ENCODE peak calls at places on chromosomes 6 and 20, in four cellular contexts. J is GOT3, Q is heart left ventricle, A is cardiac fibroblast. N is an unnamed sample.

GRCh38 chr6:169194737-169195136 is 58.9 kb downstream of the THBS2 start:
- DNase-seq in A (no peak), Q (no peak), J (no peak), N (no peak)

GRCh38 chr20:57396212-57396611 is 5.0 kb downstream of the RBM38 start:
- DNase-seq in A (no peak), Q (no peak), J (no peak), N (no peak)

GRCh38 chr20:10935658-10936057 is 261.9 kb upstream of the JAG1 start:
- DNase-seq in A (peak; percentile 22), Q (no peak), J (no peak), N (no peak)

GRCh38 chr6:4374231-4374630 is 238.9 kb upstream of the ECI2 start:
- DNase-seq in A (no peak), Q (no peak), J (no peak), N (no peak)

GRCh38 chr6:41428995-41429417 is 93.6 kb downstream of the NCR2 start:
- DNase-seq in A (peak; percentile 47), J (no peak), Q (peak; percentile 55), N (no peak)

GRCh38 chr6:152605901-152606390 is 31.2 kb downstream of the SYNE1 start:
- DNase-seq in A (no peak), J (no peak), Q (no peak), N (no peak)

GRCh38 chr6:52547647-52548352 is 29.1 kb downstream of the TRAM2 start:
- DNase-seq in Q (no peak), J (no peak), A (peak; percentile 62), N (no peak)

GRCh38 chr6:54617730-54618129 is 228.8 kb upstream of the FAM83B start:
- DNase-seq in Q (no peak), A (peak; percentile 64), J (no peak), N (peak; percentile 72)

GRCh38 chr20:63551068-63551467 is 2.9 kb upstream of the FNDC11 start:
- DNase-seq in A (peak; percentile 35), J (no peak), Q (no peak), N (no peak)

GRCh38 chr6:35019171-35019570 is 122.0 kb downstream of the TCP11 start:
- DNase-seq in Q (no peak), J (no peak), A (no peak), N (no peak)

GRCh38 chr6:154457046-154457713 is 53.3 kb downstream of the CNKSR3 start:
- DNase-seq in J (no peak), A (no peak), Q (no peak), N (no peak)

GRCh38 chr20:54606384-54606783 is 131.0 kb downstream of the DOK5 start:
- DNase-seq in Q (no peak), J (no peak), A (no peak), N (no peak)

GRCh38 chr6:31529329-31530150 is 778 bp downstream of the MCCD1 start:
- DNase-seq in A (no peak), Q (no peak), J (no peak), N (no peak)

GRCh38 chr20:38260378-38261053 is at the start of gene KIAA1755:
- DNase-seq in J (no peak), A (no peak), Q (peak; percentile 64), N (no peak)

GRCh38 chr20:47274449-47275108 is 81.9 kb downstream of the ZMYND8 start:
- DNase-seq in J (no peak), A (peak; percentile 98), Q (no peak), N (peak; percentile 94)

GRCh38 chr6:156778615-156779205 is 1.5 kb downstream of the ARID1B start:
- DNase-seq in Q (peak; percentile 71), A (peak; percentile 47), J (peak; percentile 3), N (no peak)

GRCh38 chr20:38748863-38749153 is 548 bp downstream of the ACTR5 start:
- DNase-seq in J (no peak), A (no peak), Q (no peak), N (no peak)

GRCh38 chr20:15061061-15061430 is 723.6 kb upstream of the FLRT3 start:
- DNase-seq in J (no peak), A (no peak), Q (no peak), N (no peak)

GRCh38 chr20:23161244-23161875 is 75.2 kb upstream of the CD93 start:
- DNase-seq in J (no peak), A (peak; percentile 57), Q (no peak), N (no peak)

GRCh38 chr20:6718660-6719059 is 48.8 kb upstream of the BMP2 start:
- DNase-seq in Q (no peak), A (peak; percentile 35), J (no peak), N (no peak)

GRCh38 chr6:106184629-106185028 is 98.5 kb downstream of the PRDM1 start:
- DNase-seq in J (no peak), A (peak; percentile 62), Q (no peak), N (no peak)

GRCh38 chr6:150036081-150036480 is 10.7 kb upstream of the RAET1L start:
- DNase-seq in A (no peak), J (no peak), Q (no peak), N (no peak)

GRCh38 chr20:51486197-51487005 is 56.1 kb downstream of the NFATC2 start:
- DNase-seq in A (no peak), J (no peak), Q (no peak), N (no peak)

GRCh38 chr20:25005220-25005619 is 12.7 kb upstream of the APMAP start:
- DNase-seq in J (no peak), Q (peak; percentile 44), A (no peak), N (no peak)

GRCh38 chr6:167795321-167795811 is 31.3 kb upstream of the AFDN start:
- DNase-seq in A (no peak), J (no peak), Q (no peak), N (no peak)

GRCh38 chr6:167448378-167448777 is 123.5 kb downstream of the TTLL2 start:
- DNase-seq in A (no peak), Q (no peak), J (no peak), N (no peak)

GRCh38 chr6:36759177-36759757 is 61.6 kb downstream of the RAB44 start:
- DNase-seq in Q (peak; percentile 82), A (peak; percentile 76), J (peak; percentile 19), N (no peak)

GRCh38 chr6:112710710-112711109 is 363.6 kb downstream of the RFPL4B start:
- DNase-seq in Q (no peak), A (no peak), J (no peak), N (no peak)

GRCh38 chr20:20024942-20025341 is 7.8 kb downstream of the NAA20 start:
- DNase-seq in J (no peak), A (no peak), Q (no peak), N (peak; percentile 21)

GRCh38 chr20:24673678-24674570 is 204.5 kb downstream of the SYNDIG1 start:
- DNase-seq in J (no peak), Q (no peak), A (peak; percentile 75), N (no peak)

GRCh38 chr6:87914637-87915395 is 132.8 kb upstream of the SPACA1 start:
- DNase-seq in Q (no peak), J (no peak), A (peak; percentile 16), N (no peak)

GRCh38 chr6:30722280-30723112 is 2.3 kb downstream of the TUBB start:
- DNase-seq in J (peak; percentile 49), A (peak; percentile 83), Q (peak; percentile 81), N (no peak)

GRCh38 chr6:11586117-11586516 is 48.6 kb downstream of the TMEM170B start:
- DNase-seq in A (no peak), J (no peak), Q (no peak), N (no peak)